ENCODE peak calls at places on chromosomes 6 and 20, in six cellular contexts. One of them, this sample, is unnamed.
A peak's percentile ranks its signal among the peaks of the same experiment; 100 is the strongest.

GRCh38 chr6:137133136-137133535 is 40.3 kb downstream of the IL22RA2 start:
- DNase-seq in astrocyte of the spinal cord: no peak
- DNase-seq in left ventricle myocardium inferior: no peak
- DNase-seq in epithelial cell of esophagus: no peak
- DNase-seq in BJ: no peak
- DNase-seq in astrocyte of the cerebellum: no peak
- DNase-seq in this sample: no peak

GRCh38 chr20:5973971-5974370 is 23.5 kb downstream of the MCM8 start:
- DNase-seq in astrocyte of the spinal cord: no peak
- DNase-seq in left ventricle myocardium inferior: no peak
- DNase-seq in epithelial cell of esophagus: peak; percentile 13
- DNase-seq in BJ: no peak
- DNase-seq in astrocyte of the cerebellum: no peak
- DNase-seq in this sample: no peak

GRCh38 chr6:159312204-159312603 is 143.0 kb downstream of the FNDC1 start:
- DNase-seq in astrocyte of the spinal cord: no peak
- DNase-seq in left ventricle myocardium inferior: no peak
- DNase-seq in epithelial cell of esophagus: no peak
- DNase-seq in BJ: no peak
- DNase-seq in astrocyte of the cerebellum: no peak
- DNase-seq in this sample: no peak

GRCh38 chr20:15799871-15800270 is 773.4 kb downstream of the KIF16B start:
- DNase-seq in astrocyte of the spinal cord: peak; percentile 10
- DNase-seq in left ventricle myocardium inferior: no peak
- DNase-seq in epithelial cell of esophagus: peak; percentile 66
- DNase-seq in BJ: no peak
- DNase-seq in astrocyte of the cerebellum: peak; percentile 55
- DNase-seq in this sample: no peak

GRCh38 chr6:163585932-163586437 is 171.5 kb downstream of the QKI start:
- DNase-seq in astrocyte of the spinal cord: peak; percentile 94
- DNase-seq in left ventricle myocardium inferior: peak; percentile 65
- DNase-seq in epithelial cell of esophagus: peak; percentile 84
- DNase-seq in BJ: peak; percentile 51
- DNase-seq in astrocyte of the cerebellum: peak; percentile 54
- DNase-seq in this sample: no peak

GRCh38 chr6:45969026-45969425 is 46.6 kb downstream of the CLIC5 start:
- DNase-seq in astrocyte of the spinal cord: no peak
- DNase-seq in left ventricle myocardium inferior: no peak
- DNase-seq in epithelial cell of esophagus: no peak
- DNase-seq in BJ: no peak
- DNase-seq in astrocyte of the cerebellum: no peak
- DNase-seq in this sample: no peak

GRCh38 chr20:63328026-63328700 is 33.0 kb downstream of the CHRNA4 start:
- DNase-seq in astrocyte of the spinal cord: no peak
- DNase-seq in left ventricle myocardium inferior: peak; percentile 7
- DNase-seq in epithelial cell of esophagus: no peak
- DNase-seq in BJ: no peak
- DNase-seq in astrocyte of the cerebellum: no peak
- DNase-seq in this sample: no peak

GRCh38 chr20:36210561-36210960 is 25.7 kb upstream of the AAR2 start:
- DNase-seq in astrocyte of the spinal cord: no peak
- DNase-seq in left ventricle myocardium inferior: no peak
- DNase-seq in epithelial cell of esophagus: peak; percentile 29
- DNase-seq in BJ: no peak
- DNase-seq in astrocyte of the cerebellum: no peak
- DNase-seq in this sample: no peak

GRCh38 chr6:42971746-42972327 is 7.1 kb downstream of the PEX6 start:
- DNase-seq in astrocyte of the spinal cord: no peak
- DNase-seq in left ventricle myocardium inferior: no peak
- DNase-seq in epithelial cell of esophagus: no peak
- DNase-seq in BJ: no peak
- DNase-seq in astrocyte of the cerebellum: no peak
- DNase-seq in this sample: no peak

GRCh38 chr20:50590348-50590664 is 80.1 kb downstream of the PTPN1 start:
- DNase-seq in astrocyte of the spinal cord: no peak
- DNase-seq in left ventricle myocardium inferior: no peak
- DNase-seq in epithelial cell of esophagus: no peak
- DNase-seq in BJ: no peak
- DNase-seq in astrocyte of the cerebellum: no peak
- DNase-seq in this sample: no peak

GRCh38 chr20:10504893-10505292 is 69.8 kb downstream of the SLX4IP start:
- DNase-seq in astrocyte of the spinal cord: no peak
- DNase-seq in left ventricle myocardium inferior: no peak
- DNase-seq in epithelial cell of esophagus: peak; percentile 67
- DNase-seq in BJ: no peak
- DNase-seq in astrocyte of the cerebellum: no peak
- DNase-seq in this sample: no peak

GRCh38 chr6:4066029-4066755 is 12.7 kb downstream of the FAM217A start:
- DNase-seq in astrocyte of the spinal cord: no peak
- DNase-seq in left ventricle myocardium inferior: no peak
- DNase-seq in epithelial cell of esophagus: peak; percentile 43
- DNase-seq in BJ: no peak
- DNase-seq in astrocyte of the cerebellum: no peak
- DNase-seq in this sample: no peak

GRCh38 chr6:134352786-134353480 is 35.0 kb upstream of the SGK1 start:
- DNase-seq in astrocyte of the spinal cord: peak; percentile 88
- DNase-seq in left ventricle myocardium inferior: no peak
- DNase-seq in epithelial cell of esophagus: peak; percentile 32
- DNase-seq in BJ: peak; percentile 27
- DNase-seq in astrocyte of the cerebellum: peak; percentile 64
- DNase-seq in this sample: no peak

GRCh38 chr6:132147530-132148011 is 196.4 kb upstream of the CCN2 start:
- DNase-seq in astrocyte of the spinal cord: peak; percentile 93
- DNase-seq in left ventricle myocardium inferior: no peak
- DNase-seq in epithelial cell of esophagus: no peak
- DNase-seq in BJ: peak; percentile 100
- DNase-seq in astrocyte of the cerebellum: peak; percentile 94
- DNase-seq in this sample: no peak

GRCh38 chr20:57664924-57665588 is 44.8 kb downstream of the PMEPA1 start:
- DNase-seq in astrocyte of the spinal cord: no peak
- DNase-seq in left ventricle myocardium inferior: peak; percentile 2
- DNase-seq in epithelial cell of esophagus: no peak
- DNase-seq in BJ: no peak
- DNase-seq in astrocyte of the cerebellum: no peak
- DNase-seq in this sample: no peak

GRCh38 chr20:10329387-10330005 is 104.5 kb downstream of the MKKS start:
- DNase-seq in astrocyte of the spinal cord: no peak
- DNase-seq in left ventricle myocardium inferior: no peak
- DNase-seq in epithelial cell of esophagus: no peak
- DNase-seq in BJ: no peak
- DNase-seq in astrocyte of the cerebellum: no peak
- DNase-seq in this sample: no peak

GRCh38 chr6:3771407-3772011 is 20.0 kb upstream of the PXDC1 start:
- DNase-seq in astrocyte of the spinal cord: no peak
- DNase-seq in left ventricle myocardium inferior: no peak
- DNase-seq in epithelial cell of esophagus: no peak
- DNase-seq in BJ: no peak
- DNase-seq in astrocyte of the cerebellum: no peak
- DNase-seq in this sample: no peak

GRCh38 chr20:43666376-43667328 is at the start of gene MYBL2:
- DNase-seq in astrocyte of the spinal cord: peak; percentile 33
- DNase-seq in left ventricle myocardium inferior: peak; percentile 28
- DNase-seq in epithelial cell of esophagus: peak; percentile 77
- DNase-seq in BJ: no peak
- DNase-seq in astrocyte of the cerebellum: no peak
- DNase-seq in this sample: peak; percentile 60

GRCh38 chr20:38127011-38127621 is 38.0 kb downstream of the TGM2 start:
- DNase-seq in astrocyte of the spinal cord: peak; percentile 80
- DNase-seq in left ventricle myocardium inferior: no peak
- DNase-seq in epithelial cell of esophagus: peak; percentile 61
- DNase-seq in BJ: no peak
- DNase-seq in astrocyte of the cerebellum: peak; percentile 55
- DNase-seq in this sample: no peak

GRCh38 chr6:60867548-60867947 is 1418.5 kb downstream of the KHDRBS2 start:
- DNase-seq in astrocyte of the spinal cord: no peak
- DNase-seq in left ventricle myocardium inferior: no peak
- DNase-seq in epithelial cell of esophagus: no peak
- DNase-seq in BJ: no peak
- DNase-seq in astrocyte of the cerebellum: no peak
- DNase-seq in this sample: no peak

GRCh38 chr20:20530428-20531151 is 162.7 kb downstream of the INSM1 start:
- DNase-seq in astrocyte of the spinal cord: no peak
- DNase-seq in left ventricle myocardium inferior: no peak
- DNase-seq in epithelial cell of esophagus: no peak
- DNase-seq in BJ: no peak
- DNase-seq in astrocyte of the cerebellum: no peak
- DNase-seq in this sample: no peak

GRCh38 chr6:21142716-21143115 is 450.8 kb upstream of the SOX4 start:
- DNase-seq in astrocyte of the spinal cord: no peak
- DNase-seq in left ventricle myocardium inferior: no peak
- DNase-seq in epithelial cell of esophagus: no peak
- DNase-seq in BJ: no peak
- DNase-seq in astrocyte of the cerebellum: no peak
- DNase-seq in this sample: no peak

GRCh38 chr6:117487831-117488230 is 5.4 kb downstream of the DCBLD1 start:
- DNase-seq in astrocyte of the spinal cord: no peak
- DNase-seq in left ventricle myocardium inferior: no peak
- DNase-seq in epithelial cell of esophagus: no peak
- DNase-seq in BJ: peak; percentile 93
- DNase-seq in astrocyte of the cerebellum: no peak
- DNase-seq in this sample: no peak

GRCh38 chr20:50283922-50284810 is 93.5 kb downstream of the CEBPB start:
- DNase-seq in astrocyte of the spinal cord: peak; percentile 43
- DNase-seq in left ventricle myocardium inferior: no peak
- DNase-seq in epithelial cell of esophagus: peak; percentile 88
- DNase-seq in BJ: no peak
- DNase-seq in astrocyte of the cerebellum: no peak
- DNase-seq in this sample: no peak

GRCh38 chr6:90928051-90928450 is 341.2 kb upstream of the MAP3K7 start:
- DNase-seq in astrocyte of the spinal cord: no peak
- DNase-seq in left ventricle myocardium inferior: no peak
- DNase-seq in epithelial cell of esophagus: no peak
- DNase-seq in BJ: no peak
- DNase-seq in astrocyte of the cerebellum: no peak
- DNase-seq in this sample: no peak

GRCh38 chr6:27260836-27261375 is 13.4 kb downstream of the PRSS16 start:
- DNase-seq in astrocyte of the spinal cord: no peak
- DNase-seq in left ventricle myocardium inferior: no peak
- DNase-seq in epithelial cell of esophagus: peak; percentile 13
- DNase-seq in BJ: no peak
- DNase-seq in astrocyte of the cerebellum: no peak
- DNase-seq in this sample: no peak

GRCh38 chr20:8144282-8145245 is 12.5 kb downstream of the PLCB1 start:
- DNase-seq in astrocyte of the spinal cord: peak; percentile 93
- DNase-seq in left ventricle myocardium inferior: no peak
- DNase-seq in epithelial cell of esophagus: peak; percentile 8
- DNase-seq in BJ: peak; percentile 53
- DNase-seq in astrocyte of the cerebellum: peak; percentile 96
- DNase-seq in this sample: no peak

GRCh38 chr20:40497781-40498691 is 191.0 kb downstream of the MAFB start:
- DNase-seq in astrocyte of the spinal cord: no peak
- DNase-seq in left ventricle myocardium inferior: peak; percentile 33
- DNase-seq in epithelial cell of esophagus: peak; percentile 57
- DNase-seq in BJ: no peak
- DNase-seq in astrocyte of the cerebellum: no peak
- DNase-seq in this sample: no peak

GRCh38 chr6:95292011-95292410 is 285.3 kb upstream of the MANEA start:
- DNase-seq in astrocyte of the spinal cord: peak; percentile 11
- DNase-seq in left ventricle myocardium inferior: no peak
- DNase-seq in epithelial cell of esophagus: no peak
- DNase-seq in BJ: no peak
- DNase-seq in astrocyte of the cerebellum: no peak
- DNase-seq in this sample: no peak

GRCh38 chr6:159788757-159789376 is 535 bp downstream of the TCP1 start:
- DNase-seq in astrocyte of the spinal cord: peak; percentile 24
- DNase-seq in left ventricle myocardium inferior: peak; percentile 25
- DNase-seq in epithelial cell of esophagus: peak; percentile 38
- DNase-seq in BJ: no peak
- DNase-seq in astrocyte of the cerebellum: no peak
- DNase-seq in this sample: no peak

GRCh38 chr6:102154874-102155273 is 761.4 kb downstream of the GRIK2 start:
- DNase-seq in astrocyte of the spinal cord: no peak
- DNase-seq in left ventricle myocardium inferior: no peak
- DNase-seq in epithelial cell of esophagus: no peak
- DNase-seq in BJ: no peak
- DNase-seq in astrocyte of the cerebellum: no peak
- DNase-seq in this sample: no peak

GRCh38 chr20:14142964-14143627 is 147.8 kb downstream of the MACROD2 start:
- DNase-seq in astrocyte of the spinal cord: peak; percentile 46
- DNase-seq in left ventricle myocardium inferior: no peak
- DNase-seq in epithelial cell of esophagus: peak; percentile 34
- DNase-seq in BJ: peak; percentile 35
- DNase-seq in astrocyte of the cerebellum: peak; percentile 34
- DNase-seq in this sample: no peak

GRCh38 chr6:55543633-55544309 is 35.2 kb downstream of the HMGCLL1 start:
- DNase-seq in astrocyte of the spinal cord: no peak
- DNase-seq in left ventricle myocardium inferior: no peak
- DNase-seq in epithelial cell of esophagus: no peak
- DNase-seq in BJ: no peak
- DNase-seq in astrocyte of the cerebellum: no peak
- DNase-seq in this sample: no peak

GRCh38 chr20:57266251-57267157 is at the start of gene BMP7:
- DNase-seq in astrocyte of the spinal cord: peak; percentile 5
- DNase-seq in left ventricle myocardium inferior: no peak
- DNase-seq in epithelial cell of esophagus: no peak
- DNase-seq in BJ: no peak
- DNase-seq in astrocyte of the cerebellum: no peak
- DNase-seq in this sample: peak; percentile 39

GRCh38 chr6:15327271-15327670 is 81.4 kb downstream of the JARID2 start:
- DNase-seq in astrocyte of the spinal cord: no peak
- DNase-seq in left ventricle myocardium inferior: no peak
- DNase-seq in epithelial cell of esophagus: peak; percentile 18
- DNase-seq in BJ: no peak
- DNase-seq in astrocyte of the cerebellum: no peak
- DNase-seq in this sample: no peak

GRCh38 chr20:3115190-3116107 is 30.9 kb upstream of the AVP start:
- DNase-seq in astrocyte of the spinal cord: peak; percentile 56
- DNase-seq in left ventricle myocardium inferior: no peak
- DNase-seq in epithelial cell of esophagus: peak; percentile 61
- DNase-seq in BJ: no peak
- DNase-seq in astrocyte of the cerebellum: peak; percentile 41
- DNase-seq in this sample: no peak
- TF ChIP-seq CTCF in astrocyte of the spinal cord: peak; percentile 87
- TF ChIP-seq CTCF in left ventricle myocardium inferior: peak; percentile 87
- TF ChIP-seq CTCF in epithelial cell of esophagus: peak; percentile 83
- TF ChIP-seq CTCF in BJ: peak; percentile 81
- TF ChIP-seq CTCF in astrocyte of the cerebellum: peak; percentile 77
- TF ChIP-seq CTCF in this sample: peak; percentile 77

GRCh38 chr6:166420351-166420750 is 37.6 kb upstream of the MPC1 start:
- DNase-seq in astrocyte of the spinal cord: peak; percentile 23
- DNase-seq in left ventricle myocardium inferior: no peak
- DNase-seq in epithelial cell of esophagus: peak; percentile 28
- DNase-seq in BJ: no peak
- DNase-seq in astrocyte of the cerebellum: no peak
- DNase-seq in this sample: no peak
- TF ChIP-seq CTCF in astrocyte of the spinal cord: peak; percentile 32
- TF ChIP-seq CTCF in left ventricle myocardium inferior: peak; percentile 33
- TF ChIP-seq CTCF in epithelial cell of esophagus: peak; percentile 6
- TF ChIP-seq CTCF in BJ: no peak
- TF ChIP-seq CTCF in astrocyte of the cerebellum: peak; percentile 16
- TF ChIP-seq CTCF in this sample: no peak

GRCh38 chr20:24600012-24600411 is 130.6 kb downstream of the SYNDIG1 start:
- DNase-seq in astrocyte of the spinal cord: no peak
- DNase-seq in left ventricle myocardium inferior: no peak
- DNase-seq in epithelial cell of esophagus: no peak
- DNase-seq in BJ: no peak
- DNase-seq in astrocyte of the cerebellum: no peak
- DNase-seq in this sample: no peak
- TF ChIP-seq CTCF in astrocyte of the spinal cord: no peak
- TF ChIP-seq CTCF in left ventricle myocardium inferior: no peak
- TF ChIP-seq CTCF in epithelial cell of esophagus: no peak
- TF ChIP-seq CTCF in BJ: no peak
- TF ChIP-seq CTCF in astrocyte of the cerebellum: no peak
- TF ChIP-seq CTCF in this sample: no peak

GRCh38 chr6:105763866-105764265 is 322.3 kb upstream of the PRDM1 start:
- DNase-seq in astrocyte of the spinal cord: no peak
- DNase-seq in left ventricle myocardium inferior: no peak
- DNase-seq in epithelial cell of esophagus: no peak
- DNase-seq in BJ: no peak
- DNase-seq in astrocyte of the cerebellum: no peak
- DNase-seq in this sample: no peak
- TF ChIP-seq CTCF in astrocyte of the spinal cord: no peak
- TF ChIP-seq CTCF in left ventricle myocardium inferior: no peak
- TF ChIP-seq CTCF in epithelial cell of esophagus: no peak
- TF ChIP-seq CTCF in BJ: no peak
- TF ChIP-seq CTCF in astrocyte of the cerebellum: no peak
- TF ChIP-seq CTCF in this sample: no peak

This sample was measured in progenitor cell of endocrine pancreas.